ENCODE peak calls at places on chromosomes 11 and 22, in seven cellular contexts. R is AG10803; V is activated CD4-positive, alpha-beta memory T cell treated with anti-CD3 and anti-CD28 coated beads, Interleukin-2, amount 10 ng/mL, durations not matched to agents 7 days and 5 days; N is activated naive CD8-positive, alpha-beta T cell treated with anti-CD3 and anti-CD28 coated beads, Interleukin-2, amount 50 U/mL, for 16 hours; Q is stimulated activated naive CD4-positive, alpha-beta T cell; W is brain pericyte; D is HTR-8/SVneo. E is an unnamed sample.

GRCh38 chr11:94332814-94333213 is 28.4 kb downstream of the IZUMO1R start:
- DNase-seq in W (no peak), R (no peak), V (no peak), Q (no peak), N (no peak), D (no peak), E (no peak)

GRCh38 chr22:44729391-44730012 is 22.9 kb upstream of the ARHGAP8 start:
- DNase-seq in N (no peak), D (no peak), W (no peak), Q (no peak), R (peak; percentile 71), V (no peak), E (no peak)

GRCh38 chr11:19633276-19633675 is 79.4 kb upstream of the NAV2 start:
- DNase-seq in R (peak; percentile 39), D (no peak), W (no peak), V (no peak), N (no peak), Q (no peak), E (no peak)

GRCh38 chr11:71133946-71134345 is 118.4 kb downstream of the SHANK2 start:
- DNase-seq in D (no peak), V (no peak), R (no peak), N (no peak), Q (no peak), W (no peak), E (no peak)

GRCh38 chr22:27692243-27692642 is 109.3 kb downstream of the MN1 start:
- DNase-seq in D (no peak), Q (no peak), W (no peak), V (no peak), R (peak; percentile 48), N (no peak), E (no peak)

GRCh38 chr11:112555491-112556364 is 295.1 kb upstream of the PLET1 start:
- DNase-seq in D (peak; percentile 57), W (no peak), N (peak; percentile 16), Q (peak; percentile 58), R (peak; percentile 27), V (peak; percentile 74), E (peak; percentile 58)

GRCh38 chr11:110896358-110896757 is 184.1 kb upstream of the ARHGAP20 start:
- DNase-seq in N (no peak), Q (no peak), R (peak; percentile 71), V (no peak), W (no peak), D (no peak), E (no peak)

GRCh38 chr11:113470233-113470632 is 5.0 kb downstream of the DRD2 start:
- DNase-seq in V (no peak), Q (no peak), D (no peak), N (no peak), R (no peak), W (no peak), E (no peak)

GRCh38 chr11:62507023-62507422 is 39.6 kb downstream of the AHNAK start:
- DNase-seq in Q (no peak), V (no peak), D (no peak), W (no peak), N (no peak), R (no peak), E (no peak)

GRCh38 chr22:35092146-35092805 is 26.3 kb downstream of the ISX start:
- DNase-seq in V (no peak), W (no peak), N (no peak), R (no peak), D (no peak), Q (no peak), E (no peak)

GRCh38 chr22:48567213-48567975 is 1260.3 kb downstream of the BRD1 start:
- DNase-seq in V (no peak), N (no peak), Q (no peak), W (no peak), D (no peak), R (peak; percentile 49), E (no peak)

GRCh38 chr11:32305460-32305859 is 129.9 kb downstream of the WT1 start:
- DNase-seq in D (no peak), R (no peak), W (no peak), N (no peak), Q (no peak), V (no peak), E (no peak)

GRCh38 chr11:108802492-108802891 is 137.6 kb downstream of the DDX10 start:
- DNase-seq in R (no peak), W (no peak), Q (no peak), V (no peak), D (no peak), N (no peak), E (no peak)

GRCh38 chr11:116110802-116111201 is 606.6 kb upstream of the CADM1 start:
- DNase-seq in V (no peak), Q (no peak), N (no peak), W (no peak), R (no peak), D (no peak), E (no peak)

GRCh38 chr22:50186181-50186731 is 543 bp downstream of the TRABD start:
- DNase-seq in Q (no peak), N (no peak), R (no peak), D (no peak), W (no peak), V (no peak), E (no peak)

GRCh38 chr11:2157294-2158040 is 3.5 kb downstream of the INS start:
- DNase-seq in V (no peak), W (no peak), N (no peak), R (no peak), Q (no peak), D (no peak), E (no peak)

GRCh38 chr11:114053406-114053805 is 6.1 kb upstream of the ZBTB16 start:
- DNase-seq in N (no peak), R (no peak), Q (no peak), V (no peak), W (no peak), D (no peak), E (no peak)

GRCh38 chr11:23280088-23280487 is 419.8 kb upstream of the CCDC179 start:
- DNase-seq in R (peak; percentile 50), D (no peak), Q (no peak), V (no peak), W (no peak), N (no peak), E (no peak)

GRCh38 chr11:64148200-64148916 is 17.6 kb downstream of the MACROD1 start:
- DNase-seq in V (peak; percentile 73), D (peak; percentile 74), N (peak; percentile 49), R (peak; percentile 66), W (peak; percentile 38), Q (peak; percentile 52), E (peak; percentile 33)

GRCh38 chr11:61541568-61541967 is 33.0 kb downstream of the LRRC10B start:
- DNase-seq in V (no peak), N (no peak), W (no peak), D (peak; percentile 75), Q (no peak), R (peak; percentile 38), E (no peak)

GRCh38 chr11:72231396-72232259 is 7.1 kb downstream of the INPPL1 start:
- DNase-seq in D (no peak), W (no peak), Q (no peak), N (no peak), V (no peak), R (no peak), E (no peak)

GRCh38 chr11:134719397-134719796 is 307.4 kb upstream of the B3GAT1 start:
- DNase-seq in W (no peak), N (no peak), Q (no peak), R (no peak), D (no peak), V (no peak), E (no peak)

GRCh38 chr22:19607198-19608113 is 83.2 kb upstream of the CLDN5 start:
- DNase-seq in D (no peak), V (peak; percentile 22), N (no peak), Q (peak; percentile 46), W (no peak), R (no peak), E (peak; percentile 77)

GRCh38 chr11:19844806-19845205 is 132.2 kb downstream of the NAV2 start:
- DNase-seq in N (no peak), D (no peak), W (no peak), R (no peak), V (no peak), Q (no peak), E (no peak)

GRCh38 chr22:22748297-22748743 is 103.9 kb downstream of the GGTLC2 start:
- DNase-seq in R (peak; percentile 51), V (peak; percentile 54), N (no peak), Q (no peak), D (peak; percentile 11), W (no peak), E (no peak)

GRCh38 chr22:29762263-29762662 is 4.5 kb downstream of the ZMAT5 start:
- DNase-seq in R (no peak), Q (no peak), D (no peak), N (no peak), V (no peak), W (no peak), E (no peak)

GRCh38 chr22:50305658-50306566 is 1.5 kb downstream of the PLXNB2 start:
- DNase-seq in D (peak; percentile 96), R (peak; percentile 98), W (peak; percentile 53), N (no peak), V (peak; percentile 38), Q (no peak), E (no peak)

GRCh38 chr11:102799656-102800339 is 1.8 kb upstream of the MMP1 start:
- DNase-seq in N (no peak), Q (no peak), R (peak; percentile 80), V (no peak), D (no peak), W (no peak), E (no peak)

GRCh38 chr11:12547953-12548650 is 126.1 kb upstream of the TEAD1 start:
- DNase-seq in R (no peak), V (no peak), Q (no peak), N (no peak), D (no peak), W (no peak), E (no peak)

GRCh38 chr11:44747836-44748235 is 21.1 kb downstream of the TSPAN18 start:
- DNase-seq in N (no peak), Q (no peak), W (no peak), D (no peak), V (no peak), R (no peak), E (no peak)

GRCh38 chr22:26642465-26643367 is 14.7 kb upstream of the MIAT start:
- DNase-seq in Q (peak; percentile 21), V (peak; percentile 89), D (no peak), R (no peak), N (peak; percentile 38), W (no peak), E (no peak)

GRCh38 chr11:12209096-12209495 is 98.7 kb downstream of the MICAL2 start:
- DNase-seq in Q (no peak), W (no peak), V (no peak), N (no peak), D (no peak), R (no peak), E (no peak)

GRCh38 chr11:118532091-118532490 is 1.1 kb downstream of the TMEM25 start:
- DNase-seq in D (no peak), V (no peak), W (no peak), N (no peak), R (no peak), Q (no peak), E (no peak)

GRCh38 chr11:9772218-9772617 is 108.3 kb downstream of the SWAP70 start:
- DNase-seq in R (no peak), N (no peak), W (no peak), V (no peak), Q (no peak), D (no peak), E (no peak)

GRCh38 chr22:22554324-22555284 is 4.5 kb downstream of the PRAME start:
- DNase-seq in N (no peak), Q (no peak), D (no peak), V (no peak), W (no peak), R (no peak), E (no peak)

E was measured in naive thymus-derived CD4-positive, alpha-beta T cell.